ENCODE peak calls at places on chromosomes 7 and 10, in four cellular contexts. One of them, this sample, is unnamed.

GRCh38 chr7:17965600-17965999 is 25.3 kb upstream of the SNX13 start:
- DNase-seq in K562: no peak
- DNase-seq in HepG2: no peak
- DNase-seq in WTC11: no peak
- DNase-seq in this sample: no peak

GRCh38 chr7:100826546-100827329 is 585 bp downstream of the EPHB4 start:
- DNase-seq in WTC11: peak
- DNase-seq in K562: peak
- DNase-seq in HepG2: no peak
- DNase-seq in this sample: no peak

GRCh38 chr10:117972168-117972822 is 74.4 kb downstream of the RAB11FIP2 start:
- DNase-seq in WTC11: no peak
- DNase-seq in HepG2: no peak
- DNase-seq in K562: no peak
- DNase-seq in this sample: no peak

GRCh38 chr10:62916157-62916603 is 100.0 kb upstream of the EGR2 start:
- DNase-seq in K562: no peak
- DNase-seq in WTC11: no peak
- DNase-seq in HepG2: no peak
- DNase-seq in this sample: no peak

GRCh38 chr10:31350891-31351290 is 31.9 kb downstream of the ZEB1 start:
- DNase-seq in K562: no peak
- DNase-seq in HepG2: no peak
- DNase-seq in WTC11: no peak
- DNase-seq in this sample: no peak

GRCh38 chr7:2031496-2031895 is 201.2 kb downstream of the MAD1L1 start:
- DNase-seq in HepG2: no peak
- DNase-seq in WTC11: no peak
- DNase-seq in K562: no peak
- DNase-seq in this sample: no peak

GRCh38 chr10:125849448-125849847 is 26.1 kb downstream of the BCCIP start:
- DNase-seq in HepG2: no peak
- DNase-seq in K562: no peak
- DNase-seq in WTC11: no peak
- DNase-seq in this sample: no peak

GRCh38 chr10:79181680-79182079 is 112.9 kb downstream of the ZMIZ1 start:
- DNase-seq in K562: peak
- DNase-seq in HepG2: no peak
- DNase-seq in WTC11: no peak
- DNase-seq in this sample: no peak

GRCh38 chr10:80493482-80494021 is 39.4 kb downstream of the TSPAN14 start:
- DNase-seq in WTC11: no peak
- DNase-seq in HepG2: peak
- DNase-seq in K562: no peak
- DNase-seq in this sample: no peak

GRCh38 chr10:77400041-77400440 is 237.6 kb downstream of the KCNMA1 start:
- DNase-seq in WTC11: no peak
- DNase-seq in HepG2: no peak
- DNase-seq in K562: no peak
- DNase-seq in this sample: no peak

GRCh38 chr10:11863353-11864105 is 40.4 kb downstream of the PROSER2 start:
- DNase-seq in WTC11: no peak
- DNase-seq in HepG2: no peak
- DNase-seq in K562: no peak
- DNase-seq in this sample: no peak

GRCh38 chr7:46784746-46785145 is 797.2 kb downstream of the TNS3 start:
- DNase-seq in WTC11: no peak
- DNase-seq in K562: no peak
- DNase-seq in HepG2: no peak
- DNase-seq in this sample: no peak

GRCh38 chr10:72316748-72317435 is 37.8 kb downstream of the DNAJB12 start:
- DNase-seq in HepG2: peak
- DNase-seq in K562: peak
- DNase-seq in WTC11: no peak
- DNase-seq in this sample: no peak

GRCh38 chr7:30877010-30877740 is 34.5 kb upstream of the AQP1 start:
- DNase-seq in WTC11: peak
- DNase-seq in K562: no peak
- DNase-seq in HepG2: no peak
- DNase-seq in this sample: no peak
- TF ChIP-seq NR3C1 in WTC11: no peak
- TF ChIP-seq NR3C1 in K562: no peak
- TF ChIP-seq NR3C1 in HepG2: no peak
- TF ChIP-seq NR3C1 in this sample: no peak

GRCh38 chr10:110827872-110828271 is 43.9 kb upstream of the PDCD4 start:
- DNase-seq in K562: no peak
- DNase-seq in HepG2: no peak
- DNase-seq in WTC11: no peak
- DNase-seq in this sample: no peak

GRCh38 chr10:110824152-110824441 is 47.6 kb upstream of the PDCD4 start:
- DNase-seq in WTC11: no peak
- DNase-seq in HepG2: no peak
- DNase-seq in K562: no peak
- DNase-seq in this sample: no peak

GRCh38 chr10:110827410-110827809 is 44.3 kb upstream of the PDCD4 start:
- DNase-seq in HepG2: peak
- DNase-seq in K562: no peak
- DNase-seq in WTC11: no peak
- DNase-seq in this sample: no peak

GRCh38 chr10:110824660-110825059 is 47.1 kb upstream of the PDCD4 start:
- DNase-seq in WTC11: no peak
- DNase-seq in K562: no peak
- DNase-seq in HepG2: no peak
- DNase-seq in this sample: no peak

DNA sequence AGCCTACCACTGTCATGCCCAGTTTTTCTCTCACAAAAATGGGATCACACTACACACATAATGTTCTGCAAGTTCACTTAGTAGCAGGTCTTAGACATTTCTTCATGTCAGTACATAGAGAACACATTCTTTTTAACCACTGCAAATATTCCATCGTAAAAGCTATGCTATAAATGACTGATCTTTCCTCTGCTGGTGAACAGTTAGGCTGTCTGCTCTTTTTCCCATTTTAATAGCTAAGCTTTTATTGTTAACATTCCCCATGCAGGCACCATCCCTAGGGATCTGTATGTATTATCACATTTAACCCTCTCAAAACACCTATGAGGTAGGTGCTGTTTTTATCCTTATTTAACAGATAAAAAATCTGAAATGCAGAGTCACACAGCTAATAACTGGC is 46.2 kb upstream of the PDCD4 start:
- DNase-seq in K562: no peak
- DNase-seq in WTC11: no peak
- DNase-seq in HepG2: no peak
- DNase-seq in this sample: no peak
- TF ChIP-seq NR3C1 in K562: no peak
- TF ChIP-seq NR3C1 in WTC11: no peak
- TF ChIP-seq NR3C1 in HepG2: no peak
- TF ChIP-seq NR3C1 in this sample: no peak

DNA sequence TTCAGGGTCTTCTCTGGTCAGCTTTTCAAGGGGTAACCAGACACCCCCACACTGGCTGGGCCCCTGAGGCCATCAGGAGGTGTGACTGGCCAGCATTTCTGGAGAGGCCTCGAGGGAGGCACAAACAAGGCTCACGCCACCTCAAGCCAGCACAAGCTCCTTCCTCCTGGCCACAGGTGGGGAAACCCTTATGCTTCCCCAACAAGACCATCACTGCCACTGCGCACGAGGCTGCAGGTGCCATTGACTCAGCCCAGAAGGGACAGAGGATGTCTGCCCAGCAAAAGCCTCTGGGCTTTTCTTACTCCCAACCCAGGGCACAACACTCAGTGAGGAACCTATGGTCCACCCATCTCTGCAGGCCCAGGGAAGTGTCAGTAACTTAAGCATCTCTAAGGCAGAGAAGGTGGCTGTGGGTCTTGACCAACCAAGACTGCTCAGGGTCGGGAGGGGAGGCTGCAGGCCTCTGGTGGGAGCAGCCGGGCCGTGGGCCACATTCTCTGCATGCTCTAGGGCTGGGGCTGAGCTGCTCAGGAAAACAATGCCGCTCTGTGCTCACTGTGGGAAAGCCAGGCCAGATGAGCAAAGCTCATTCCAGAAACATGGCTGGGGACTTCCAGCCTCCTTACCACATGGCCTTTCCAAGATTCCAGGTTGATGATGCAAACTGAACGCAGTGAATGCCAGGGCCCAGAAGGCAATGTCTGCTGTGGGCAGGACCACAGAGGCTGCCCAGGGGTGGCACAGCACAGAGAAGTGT is 24.2 kb upstream of the RASSF4 start:
- DNase-seq in K562: no peak
- DNase-seq in WTC11: no peak
- DNase-seq in HepG2: peak
- DNase-seq in this sample: peak
- TF ChIP-seq NR3C1 in K562: no peak
- TF ChIP-seq NR3C1 in WTC11: no peak
- TF ChIP-seq NR3C1 in HepG2: no peak
- TF ChIP-seq NR3C1 in this sample: no peak

GRCh38 chr10:132370426-132371340 is 26.3 kb upstream of the PWWP2B start:
- DNase-seq in HepG2: no peak
- DNase-seq in WTC11: no peak
- DNase-seq in K562: no peak
- DNase-seq in this sample: no peak
- TF ChIP-seq NR3C1 in HepG2: no peak
- TF ChIP-seq NR3C1 in WTC11: no peak
- TF ChIP-seq NR3C1 in K562: no peak
- TF ChIP-seq NR3C1 in this sample: no peak